ENCODE peak calls at places on chromosomes 1 and 21, in nine cellular contexts. H is BJ, F is stomach, X is right atrium auricular region, K is A549, W is GM13977, Q is spleen, G is PC-9, V is astrocyte of the spinal cord. A is an unnamed sample.

GRCh38 chr21:46180079-46180722 is 4.1 kb downstream of the SPATC1L start:
- DNase-seq in H (no peak), W (peak), Q (no peak), X (peak), K (no peak), V (no peak), F (no peak), G (no peak), A (no peak)

GRCh38 chr1:231690072-231690471 is 63.5 kb downstream of the DISC1 start:
- DNase-seq in W (no peak), Q (no peak), V (no peak), G (no peak), F (no peak), K (no peak), X (no peak), H (no peak), A (no peak)

GRCh38 chr1:8075511-8076051 is 49.5 kb upstream of the ERRFI1 start:
- DNase-seq in F (no peak), V (no peak), G (peak), K (no peak), X (no peak), Q (no peak), H (no peak), W (no peak), A (no peak)

GRCh38 chr21:45809421-45809820 is 165.9 kb downstream of the PCBP3 start:
- DNase-seq in Q (peak), K (no peak), X (no peak), F (no peak), G (no peak), W (no peak), H (no peak), V (no peak), A (no peak)

GRCh38 chr1:147897030-147897756 is 5.4 kb upstream of the GJA8 start:
- DNase-seq in X (no peak), Q (no peak), H (no peak), V (no peak), K (no peak), W (no peak), G (peak), F (no peak), A (no peak)

GRCh38 chr1:67937651-67938050 is 104.4 kb upstream of the GNG12 start:
- DNase-seq in K (no peak), G (no peak), F (no peak), V (no peak), W (no peak), Q (no peak), H (no peak), X (no peak), A (no peak)

GRCh38 chr1:170698711-170699275 is 34.9 kb downstream of the PRRX1 start:
- DNase-seq in V (peak), X (no peak), Q (no peak), W (no peak), H (no peak), F (no peak), G (no peak), K (no peak), A (no peak)

GRCh38 chr1:11541956-11542355 is 63.0 kb downstream of the DISP3 start:
- DNase-seq in Q (peak), W (no peak), F (no peak), X (no peak), K (no peak), V (no peak), G (no peak), H (no peak), A (no peak)

GRCh38 chr1:184755226-184756065 is 788 bp upstream of the EDEM3 start:
- DNase-seq in K (peak), H (no peak), G (peak), Q (no peak), F (no peak), X (no peak), V (peak), W (peak), A (no peak)

GRCh38 chr1:84156210-84156621 is 12.1 kb downstream of the PRKACB start:
- DNase-seq in W (no peak), F (no peak), X (no peak), G (peak), K (peak), V (peak), H (peak), Q (no peak), A (peak)

GRCh38 chr1:109873278-109874175 is 37.1 kb upstream of the CSF1 start:
- DNase-seq in H (no peak), K (no peak), G (peak), W (no peak), V (peak), Q (no peak), X (no peak), F (no peak), A (no peak)

GRCh38 chr1:205985330-205986005 is 17.7 kb downstream of the RAB7B start:
- DNase-seq in X (no peak), G (no peak), K (no peak), V (no peak), W (no peak), Q (no peak), H (no peak), F (no peak), A (no peak)

GRCh38 chr1:5859766-5860165 is 132.5 kb downstream of the NPHP4 start:
- DNase-seq in H (no peak), V (no peak), K (no peak), Q (no peak), X (no peak), F (no peak), G (no peak), W (no peak), A (no peak)

GRCh38 chr1:76160225-76160624 is 85.7 kb downstream of the ST6GALNAC3 start:
- DNase-seq in W (no peak), F (no peak), K (no peak), V (no peak), H (no peak), G (no peak), Q (no peak), X (no peak), A (no peak)

GRCh38 chr1:65471213-65471833 is 50.9 kb downstream of the LEPR start:
- DNase-seq in X (no peak), V (no peak), G (no peak), Q (no peak), H (no peak), F (no peak), W (no peak), K (no peak), A (no peak)

GRCh38 chr1:245153645-245154428 is 948 bp upstream of the KIF26B start:
- DNase-seq in G (no peak), W (peak), Q (peak), X (peak), H (no peak), K (peak), F (no peak), V (peak), A (no peak)

GRCh38 chr1:224558904-224559303 is 57.2 kb upstream of the CNIH3 start:
- DNase-seq in G (no peak), Q (no peak), V (no peak), H (no peak), X (no peak), K (no peak), F (no peak), W (no peak), A (no peak)

GRCh38 chr1:156020293-156021086 is at the start of gene SSR2:
- DNase-seq in G (peak), F (peak), K (peak), X (peak), W (peak), V (peak), Q (peak), H (peak), A (peak)
- TF ChIP-seq CTCF in G (no peak), F (no peak), K (no peak), X (no peak), W (no peak), V (no peak), Q (no peak), H (no peak), A (no peak)

DNA sequence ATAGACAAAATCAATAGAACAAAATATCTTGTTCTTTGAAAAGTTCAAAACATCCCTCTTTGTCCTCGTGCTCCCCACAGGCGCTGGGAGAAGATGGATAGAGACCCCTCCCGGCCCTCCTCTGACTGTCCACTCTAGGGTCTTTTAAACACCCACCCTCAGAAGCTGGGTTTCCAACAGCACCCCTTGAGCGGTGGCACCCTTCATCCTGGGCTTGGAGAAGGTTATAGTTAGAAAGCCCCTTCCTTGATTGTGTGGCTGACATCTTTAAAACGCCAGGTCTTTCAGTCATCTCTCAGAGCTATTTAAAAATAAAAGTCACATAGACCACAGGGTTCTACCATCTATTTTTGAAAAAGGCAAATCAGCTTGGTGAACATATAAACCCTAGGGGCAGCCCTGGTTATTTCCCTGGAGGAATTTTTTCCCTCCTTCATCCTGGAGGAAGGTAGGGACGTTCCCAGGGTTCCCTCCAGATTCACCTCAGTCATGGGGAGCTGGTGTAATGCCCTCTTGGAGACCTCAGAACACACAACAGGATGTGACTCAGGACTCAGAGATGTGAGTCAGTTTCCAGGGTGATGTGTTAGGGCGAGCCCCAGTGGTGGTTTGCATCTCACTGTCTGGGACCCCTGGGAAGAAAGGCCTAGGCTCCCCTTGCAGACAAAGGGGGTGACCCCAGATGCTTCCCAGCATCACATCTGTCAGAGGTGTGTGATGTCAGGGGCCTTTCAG is 138.5 kb downstream of the CLIC6 start:
- DNase-seq in H (peak), Q (no peak), X (no peak), F (no peak), G (peak), W (peak), V (peak), K (peak), A (peak)
- TF ChIP-seq CTCF in H (no peak), Q (no peak), X (no peak), F (no peak), G (no peak), W (no peak), V (no peak), K (no peak), A (no peak)

GRCh38 chr1:161073474-161074121 is 3.9 kb upstream of the ARHGAP30 start:
- DNase-seq in H (no peak), W (no peak), G (no peak), Q (no peak), V (no peak), K (no peak), X (no peak), F (peak), A (no peak)
- TF ChIP-seq CTCF in H (no peak), W (no peak), G (no peak), Q (no peak), V (no peak), K (no peak), X (no peak), F (no peak), A (no peak)

GRCh38 chr1:111570781-111571181 is 48.8 kb upstream of the RAP1A start:
- DNase-seq in Q (no peak), W (peak), K (no peak), V (no peak), H (no peak), G (no peak), X (no peak), F (no peak), A (no peak)
- TF ChIP-seq CTCF in Q (peak), W (peak), K (no peak), V (peak), H (peak), G (peak), X (peak), F (peak), A (peak)

GRCh38 chr1:159196543-159196942 is 8.1 kb upstream of the ACKR1 start:
- DNase-seq in W (no peak), K (no peak), H (no peak), X (no peak), G (no peak), Q (no peak), V (no peak), F (no peak), A (no peak)
- TF ChIP-seq CTCF in W (peak), K (no peak), H (no peak), X (no peak), G (no peak), Q (no peak), V (peak), F (no peak), A (no peak)

A was measured in AG09319.